ENCODE peak calls at places on chromosomes 12 and 14, in nine cellular contexts. One of them, this sample, is unnamed.

GRCh38 chr12:25186788-25187397 is 8.1 kb downstream of the DNAI7 start:
- DNase-seq in GM06990: no peak
- DNase-seq in stimulated activated CD4-positive, alpha-beta T cell treated with anti-CD3 and anti-CD28 coated beads, Interleukin-2, amount 100 ng/mL, for 24 hours: no peak
- DNase-seq in SK-N-SH: no peak
- DNase-seq in GM03348: no peak
- DNase-seq in fibroblast of mammary gland: no peak
- DNase-seq in activated T-cell treated with anti-CD3 and anti-CD28 coated beads, Interleukin-2, amount 50 U/mL, for 4 hours: no peak
- DNase-seq in HFF-Myc: no peak
- DNase-seq in heart right ventricle: no peak
- DNase-seq in this sample: no peak

GRCh38 chr14:52338282-52338681 is 24.2 kb downstream of the PTGER2 start:
- DNase-seq in GM03348: peak
- DNase-seq in HFF-Myc: no peak
- DNase-seq in fibroblast of mammary gland: peak
- DNase-seq in heart right ventricle: no peak
- DNase-seq in SK-N-SH: no peak
- DNase-seq in activated T-cell treated with anti-CD3 and anti-CD28 coated beads, Interleukin-2, amount 50 U/mL, for 4 hours: no peak
- DNase-seq in GM06990: no peak
- DNase-seq in stimulated activated CD4-positive, alpha-beta T cell treated with anti-CD3 and anti-CD28 coated beads, Interleukin-2, amount 100 ng/mL, for 24 hours: no peak
- DNase-seq in this sample: no peak

GRCh38 chr12:47705239-47705570 is 625 bp downstream of the RPAP3 start:
- DNase-seq in SK-N-SH: no peak
- DNase-seq in stimulated activated CD4-positive, alpha-beta T cell treated with anti-CD3 and anti-CD28 coated beads, Interleukin-2, amount 100 ng/mL, for 24 hours: no peak
- DNase-seq in heart right ventricle: no peak
- DNase-seq in HFF-Myc: no peak
- DNase-seq in fibroblast of mammary gland: no peak
- DNase-seq in activated T-cell treated with anti-CD3 and anti-CD28 coated beads, Interleukin-2, amount 50 U/mL, for 4 hours: no peak
- DNase-seq in GM06990: no peak
- DNase-seq in GM03348: no peak
- DNase-seq in this sample: no peak

GRCh38 chr14:91415794-91416743 is 1.6 kb downstream of the CCDC88C start:
- DNase-seq in SK-N-SH: no peak
- DNase-seq in GM03348: no peak
- DNase-seq in heart right ventricle: no peak
- DNase-seq in GM06990: peak
- DNase-seq in fibroblast of mammary gland: no peak
- DNase-seq in stimulated activated CD4-positive, alpha-beta T cell treated with anti-CD3 and anti-CD28 coated beads, Interleukin-2, amount 100 ng/mL, for 24 hours: peak
- DNase-seq in HFF-Myc: no peak
- DNase-seq in activated T-cell treated with anti-CD3 and anti-CD28 coated beads, Interleukin-2, amount 50 U/mL, for 4 hours: peak
- DNase-seq in this sample: no peak

GRCh38 chr12:114746297-114747074 is 62.5 kb upstream of the TBX3 start:
- DNase-seq in GM03348: no peak
- DNase-seq in HFF-Myc: no peak
- DNase-seq in SK-N-SH: no peak
- DNase-seq in GM06990: no peak
- DNase-seq in fibroblast of mammary gland: peak
- DNase-seq in stimulated activated CD4-positive, alpha-beta T cell treated with anti-CD3 and anti-CD28 coated beads, Interleukin-2, amount 100 ng/mL, for 24 hours: no peak
- DNase-seq in activated T-cell treated with anti-CD3 and anti-CD28 coated beads, Interleukin-2, amount 50 U/mL, for 4 hours: no peak
- DNase-seq in heart right ventricle: no peak
- DNase-seq in this sample: no peak

GRCh38 chr12:8996682-8997405 is 7.5 kb downstream of the KLRG1 start:
- DNase-seq in HFF-Myc: peak
- DNase-seq in SK-N-SH: no peak
- DNase-seq in GM03348: no peak
- DNase-seq in stimulated activated CD4-positive, alpha-beta T cell treated with anti-CD3 and anti-CD28 coated beads, Interleukin-2, amount 100 ng/mL, for 24 hours: peak
- DNase-seq in fibroblast of mammary gland: peak
- DNase-seq in heart right ventricle: no peak
- DNase-seq in GM06990: peak
- DNase-seq in activated T-cell treated with anti-CD3 and anti-CD28 coated beads, Interleukin-2, amount 50 U/mL, for 4 hours: peak
- DNase-seq in this sample: no peak

GRCh38 chr14:106843951-106844483 is 1317.6 kb downstream of the TMEM121 start:
- DNase-seq in activated T-cell treated with anti-CD3 and anti-CD28 coated beads, Interleukin-2, amount 50 U/mL, for 4 hours: no peak
- DNase-seq in SK-N-SH: peak
- DNase-seq in fibroblast of mammary gland: peak
- DNase-seq in HFF-Myc: no peak
- DNase-seq in stimulated activated CD4-positive, alpha-beta T cell treated with anti-CD3 and anti-CD28 coated beads, Interleukin-2, amount 100 ng/mL, for 24 hours: peak
- DNase-seq in GM06990: peak
- DNase-seq in heart right ventricle: no peak
- DNase-seq in GM03348: peak
- DNase-seq in this sample: no peak

GRCh38 chr14:96096639-96097610 is 57.8 kb downstream of the C14orf132 start:
- DNase-seq in SK-N-SH: no peak
- DNase-seq in GM06990: no peak
- DNase-seq in heart right ventricle: no peak
- DNase-seq in fibroblast of mammary gland: no peak
- DNase-seq in HFF-Myc: no peak
- DNase-seq in GM03348: no peak
- DNase-seq in stimulated activated CD4-positive, alpha-beta T cell treated with anti-CD3 and anti-CD28 coated beads, Interleukin-2, amount 100 ng/mL, for 24 hours: no peak
- DNase-seq in activated T-cell treated with anti-CD3 and anti-CD28 coated beads, Interleukin-2, amount 50 U/mL, for 4 hours: no peak
- DNase-seq in this sample: no peak

GRCh38 chr12:64665506-64665905 is 55.2 kb downstream of the RASSF3 start:
- DNase-seq in SK-N-SH: no peak
- DNase-seq in activated T-cell treated with anti-CD3 and anti-CD28 coated beads, Interleukin-2, amount 50 U/mL, for 4 hours: no peak
- DNase-seq in GM03348: no peak
- DNase-seq in HFF-Myc: no peak
- DNase-seq in stimulated activated CD4-positive, alpha-beta T cell treated with anti-CD3 and anti-CD28 coated beads, Interleukin-2, amount 100 ng/mL, for 24 hours: peak
- DNase-seq in fibroblast of mammary gland: peak
- DNase-seq in heart right ventricle: no peak
- DNase-seq in GM06990: no peak
- DNase-seq in this sample: no peak

GRCh38 chr14:84806627-84807026 is 723.3 kb upstream of the FLRT2 start:
- DNase-seq in HFF-Myc: no peak
- DNase-seq in fibroblast of mammary gland: no peak
- DNase-seq in GM03348: no peak
- DNase-seq in stimulated activated CD4-positive, alpha-beta T cell treated with anti-CD3 and anti-CD28 coated beads, Interleukin-2, amount 100 ng/mL, for 24 hours: no peak
- DNase-seq in SK-N-SH: no peak
- DNase-seq in GM06990: no peak
- DNase-seq in heart right ventricle: no peak
- DNase-seq in activated T-cell treated with anti-CD3 and anti-CD28 coated beads, Interleukin-2, amount 50 U/mL, for 4 hours: no peak
- DNase-seq in this sample: no peak

GRCh38 chr12:132109741-132110140 is 34.4 kb downstream of the DDX51 start:
- DNase-seq in HFF-Myc: no peak
- DNase-seq in heart right ventricle: no peak
- DNase-seq in SK-N-SH: no peak
- DNase-seq in stimulated activated CD4-positive, alpha-beta T cell treated with anti-CD3 and anti-CD28 coated beads, Interleukin-2, amount 100 ng/mL, for 24 hours: no peak
- DNase-seq in activated T-cell treated with anti-CD3 and anti-CD28 coated beads, Interleukin-2, amount 50 U/mL, for 4 hours: no peak
- DNase-seq in fibroblast of mammary gland: peak
- DNase-seq in GM03348: no peak
- DNase-seq in GM06990: no peak
- DNase-seq in this sample: no peak

GRCh38 chr12:113310489-113310888 is 24.4 kb downstream of the SLC8B1 start:
- DNase-seq in heart right ventricle: no peak
- DNase-seq in GM03348: no peak
- DNase-seq in GM06990: no peak
- DNase-seq in activated T-cell treated with anti-CD3 and anti-CD28 coated beads, Interleukin-2, amount 50 U/mL, for 4 hours: no peak
- DNase-seq in HFF-Myc: no peak
- DNase-seq in stimulated activated CD4-positive, alpha-beta T cell treated with anti-CD3 and anti-CD28 coated beads, Interleukin-2, amount 100 ng/mL, for 24 hours: no peak
- DNase-seq in fibroblast of mammary gland: peak
- DNase-seq in SK-N-SH: no peak
- DNase-seq in this sample: no peak

GRCh38 chr14:75559451-75560187 is 18.8 kb upstream of the FLVCR2 start:
- DNase-seq in stimulated activated CD4-positive, alpha-beta T cell treated with anti-CD3 and anti-CD28 coated beads, Interleukin-2, amount 100 ng/mL, for 24 hours: peak
- DNase-seq in activated T-cell treated with anti-CD3 and anti-CD28 coated beads, Interleukin-2, amount 50 U/mL, for 4 hours: peak
- DNase-seq in HFF-Myc: no peak
- DNase-seq in GM03348: peak
- DNase-seq in heart right ventricle: no peak
- DNase-seq in GM06990: no peak
- DNase-seq in fibroblast of mammary gland: peak
- DNase-seq in SK-N-SH: no peak
- DNase-seq in this sample: peak

GRCh38 chr14:54785778-54786160 is 116.9 kb downstream of the GCH1 start:
- DNase-seq in SK-N-SH: no peak
- DNase-seq in HFF-Myc: no peak
- DNase-seq in fibroblast of mammary gland: no peak
- DNase-seq in stimulated activated CD4-positive, alpha-beta T cell treated with anti-CD3 and anti-CD28 coated beads, Interleukin-2, amount 100 ng/mL, for 24 hours: no peak
- DNase-seq in GM06990: no peak
- DNase-seq in GM03348: no peak
- DNase-seq in heart right ventricle: no peak
- DNase-seq in activated T-cell treated with anti-CD3 and anti-CD28 coated beads, Interleukin-2, amount 50 U/mL, for 4 hours: no peak
- DNase-seq in this sample: no peak

GRCh38 chr12:42320796-42321195 is 5.1 kb downstream of the ZCRB1 start:
- DNase-seq in SK-N-SH: no peak
- DNase-seq in heart right ventricle: no peak
- DNase-seq in GM06990: no peak
- DNase-seq in activated T-cell treated with anti-CD3 and anti-CD28 coated beads, Interleukin-2, amount 50 U/mL, for 4 hours: no peak
- DNase-seq in GM03348: no peak
- DNase-seq in stimulated activated CD4-positive, alpha-beta T cell treated with anti-CD3 and anti-CD28 coated beads, Interleukin-2, amount 100 ng/mL, for 24 hours: no peak
- DNase-seq in HFF-Myc: no peak
- DNase-seq in fibroblast of mammary gland: no peak
- DNase-seq in this sample: no peak

GRCh38 chr12:86228656-86229055 is 27.5 kb downstream of the MGAT4C start:
- DNase-seq in fibroblast of mammary gland: no peak
- DNase-seq in heart right ventricle: no peak
- DNase-seq in GM06990: no peak
- DNase-seq in SK-N-SH: no peak
- DNase-seq in HFF-Myc: no peak
- DNase-seq in activated T-cell treated with anti-CD3 and anti-CD28 coated beads, Interleukin-2, amount 50 U/mL, for 4 hours: no peak
- DNase-seq in stimulated activated CD4-positive, alpha-beta T cell treated with anti-CD3 and anti-CD28 coated beads, Interleukin-2, amount 100 ng/mL, for 24 hours: no peak
- DNase-seq in GM03348: no peak
- DNase-seq in this sample: no peak

GRCh38 chr12:125773033-125773432 is 707.8 kb downstream of the AACS start:
- DNase-seq in GM03348: no peak
- DNase-seq in stimulated activated CD4-positive, alpha-beta T cell treated with anti-CD3 and anti-CD28 coated beads, Interleukin-2, amount 100 ng/mL, for 24 hours: no peak
- DNase-seq in HFF-Myc: no peak
- DNase-seq in GM06990: peak
- DNase-seq in activated T-cell treated with anti-CD3 and anti-CD28 coated beads, Interleukin-2, amount 50 U/mL, for 4 hours: no peak
- DNase-seq in SK-N-SH: peak
- DNase-seq in fibroblast of mammary gland: peak
- DNase-seq in heart right ventricle: no peak
- DNase-seq in this sample: no peak

GRCh38 chr12:101127521-101128219 is 82.4 kb downstream of the SLC5A8 start:
- DNase-seq in HFF-Myc: no peak
- DNase-seq in GM06990: no peak
- DNase-seq in stimulated activated CD4-positive, alpha-beta T cell treated with anti-CD3 and anti-CD28 coated beads, Interleukin-2, amount 100 ng/mL, for 24 hours: no peak
- DNase-seq in heart right ventricle: no peak
- DNase-seq in fibroblast of mammary gland: peak
- DNase-seq in activated T-cell treated with anti-CD3 and anti-CD28 coated beads, Interleukin-2, amount 50 U/mL, for 4 hours: no peak
- DNase-seq in SK-N-SH: no peak
- DNase-seq in GM03348: peak
- DNase-seq in this sample: no peak

GRCh38 chr14:35435177-35435576 is 30.6 kb upstream of the NFKBIA start:
- DNase-seq in activated T-cell treated with anti-CD3 and anti-CD28 coated beads, Interleukin-2, amount 50 U/mL, for 4 hours: no peak
- DNase-seq in heart right ventricle: no peak
- DNase-seq in GM03348: no peak
- DNase-seq in HFF-Myc: no peak
- DNase-seq in GM06990: no peak
- DNase-seq in stimulated activated CD4-positive, alpha-beta T cell treated with anti-CD3 and anti-CD28 coated beads, Interleukin-2, amount 100 ng/mL, for 24 hours: no peak
- DNase-seq in SK-N-SH: no peak
- DNase-seq in fibroblast of mammary gland: peak
- DNase-seq in this sample: no peak

GRCh38 chr14:90717916-90718315 is 98.3 kb downstream of the TTC7B start:
- DNase-seq in heart right ventricle: no peak
- DNase-seq in stimulated activated CD4-positive, alpha-beta T cell treated with anti-CD3 and anti-CD28 coated beads, Interleukin-2, amount 100 ng/mL, for 24 hours: no peak
- DNase-seq in activated T-cell treated with anti-CD3 and anti-CD28 coated beads, Interleukin-2, amount 50 U/mL, for 4 hours: no peak
- DNase-seq in fibroblast of mammary gland: peak
- DNase-seq in SK-N-SH: no peak
- DNase-seq in GM03348: peak
- DNase-seq in HFF-Myc: peak
- DNase-seq in GM06990: no peak
- DNase-seq in this sample: no peak

GRCh38 chr14:104546021-104546491 is 33.5 kb upstream of the C14orf180 start:
- DNase-seq in heart right ventricle: no peak
- DNase-seq in GM03348: no peak
- DNase-seq in SK-N-SH: peak
- DNase-seq in GM06990: no peak
- DNase-seq in activated T-cell treated with anti-CD3 and anti-CD28 coated beads, Interleukin-2, amount 50 U/mL, for 4 hours: no peak
- DNase-seq in HFF-Myc: no peak
- DNase-seq in stimulated activated CD4-positive, alpha-beta T cell treated with anti-CD3 and anti-CD28 coated beads, Interleukin-2, amount 100 ng/mL, for 24 hours: no peak
- DNase-seq in fibroblast of mammary gland: no peak
- DNase-seq in this sample: no peak

GRCh38 chr14:96442355-96442754 is 50.4 kb downstream of the AK7 start:
- DNase-seq in GM03348: no peak
- DNase-seq in heart right ventricle: no peak
- DNase-seq in HFF-Myc: no peak
- DNase-seq in fibroblast of mammary gland: peak
- DNase-seq in activated T-cell treated with anti-CD3 and anti-CD28 coated beads, Interleukin-2, amount 50 U/mL, for 4 hours: no peak
- DNase-seq in SK-N-SH: no peak
- DNase-seq in stimulated activated CD4-positive, alpha-beta T cell treated with anti-CD3 and anti-CD28 coated beads, Interleukin-2, amount 100 ng/mL, for 24 hours: no peak
- DNase-seq in GM06990: no peak
- DNase-seq in this sample: no peak

GRCh38 chr14:42629553-42629952 is 1022.9 kb downstream of the LRFN5 start:
- DNase-seq in GM06990: no peak
- DNase-seq in stimulated activated CD4-positive, alpha-beta T cell treated with anti-CD3 and anti-CD28 coated beads, Interleukin-2, amount 100 ng/mL, for 24 hours: no peak
- DNase-seq in GM03348: no peak
- DNase-seq in activated T-cell treated with anti-CD3 and anti-CD28 coated beads, Interleukin-2, amount 50 U/mL, for 4 hours: no peak
- DNase-seq in fibroblast of mammary gland: no peak
- DNase-seq in heart right ventricle: no peak
- DNase-seq in SK-N-SH: no peak
- DNase-seq in HFF-Myc: no peak
- DNase-seq in this sample: no peak

GRCh38 chr12:46459111-46459510 is 86.5 kb upstream of the SLC38A2 start:
- DNase-seq in stimulated activated CD4-positive, alpha-beta T cell treated with anti-CD3 and anti-CD28 coated beads, Interleukin-2, amount 100 ng/mL, for 24 hours: no peak
- DNase-seq in GM06990: no peak
- DNase-seq in SK-N-SH: no peak
- DNase-seq in heart right ventricle: no peak
- DNase-seq in fibroblast of mammary gland: peak
- DNase-seq in GM03348: peak
- DNase-seq in HFF-Myc: no peak
- DNase-seq in activated T-cell treated with anti-CD3 and anti-CD28 coated beads, Interleukin-2, amount 50 U/mL, for 4 hours: peak
- DNase-seq in this sample: no peak

GRCh38 chr12:98559666-98560065 is 33.8 kb upstream of the SLC25A3 start:
- DNase-seq in GM06990: no peak
- DNase-seq in activated T-cell treated with anti-CD3 and anti-CD28 coated beads, Interleukin-2, amount 50 U/mL, for 4 hours: no peak
- DNase-seq in heart right ventricle: no peak
- DNase-seq in fibroblast of mammary gland: no peak
- DNase-seq in HFF-Myc: no peak
- DNase-seq in stimulated activated CD4-positive, alpha-beta T cell treated with anti-CD3 and anti-CD28 coated beads, Interleukin-2, amount 100 ng/mL, for 24 hours: no peak
- DNase-seq in GM03348: no peak
- DNase-seq in SK-N-SH: no peak
- DNase-seq in this sample: no peak

GRCh38 chr14:102499401-102500189 is 10.0 kb downstream of the ANKRD9 start:
- DNase-seq in heart right ventricle: peak
- DNase-seq in SK-N-SH: no peak
- DNase-seq in activated T-cell treated with anti-CD3 and anti-CD28 coated beads, Interleukin-2, amount 50 U/mL, for 4 hours: no peak
- DNase-seq in stimulated activated CD4-positive, alpha-beta T cell treated with anti-CD3 and anti-CD28 coated beads, Interleukin-2, amount 100 ng/mL, for 24 hours: no peak
- DNase-seq in fibroblast of mammary gland: no peak
- DNase-seq in GM03348: no peak
- DNase-seq in HFF-Myc: no peak
- DNase-seq in GM06990: no peak
- DNase-seq in this sample: no peak

GRCh38 chr12:102107970-102108369 is 11.9 kb downstream of the NUP37 start:
- DNase-seq in GM03348: no peak
- DNase-seq in heart right ventricle: no peak
- DNase-seq in stimulated activated CD4-positive, alpha-beta T cell treated with anti-CD3 and anti-CD28 coated beads, Interleukin-2, amount 100 ng/mL, for 24 hours: no peak
- DNase-seq in SK-N-SH: no peak
- DNase-seq in GM06990: no peak
- DNase-seq in fibroblast of mammary gland: no peak
- DNase-seq in activated T-cell treated with anti-CD3 and anti-CD28 coated beads, Interleukin-2, amount 50 U/mL, for 4 hours: no peak
- DNase-seq in HFF-Myc: no peak
- DNase-seq in this sample: no peak

GRCh38 chr12:89999699-90000505 is 291.3 kb upstream of the ATP2B1 start:
- DNase-seq in heart right ventricle: no peak
- DNase-seq in GM06990: no peak
- DNase-seq in SK-N-SH: no peak
- DNase-seq in HFF-Myc: no peak
- DNase-seq in stimulated activated CD4-positive, alpha-beta T cell treated with anti-CD3 and anti-CD28 coated beads, Interleukin-2, amount 100 ng/mL, for 24 hours: no peak
- DNase-seq in GM03348: peak
- DNase-seq in fibroblast of mammary gland: peak
- DNase-seq in activated T-cell treated with anti-CD3 and anti-CD28 coated beads, Interleukin-2, amount 50 U/mL, for 4 hours: no peak
- DNase-seq in this sample: no peak

GRCh38 chr12:66638666-66639065 is 40.2 kb downstream of the GRIP1 start:
- DNase-seq in GM03348: no peak
- DNase-seq in activated T-cell treated with anti-CD3 and anti-CD28 coated beads, Interleukin-2, amount 50 U/mL, for 4 hours: no peak
- DNase-seq in fibroblast of mammary gland: no peak
- DNase-seq in GM06990: no peak
- DNase-seq in stimulated activated CD4-positive, alpha-beta T cell treated with anti-CD3 and anti-CD28 coated beads, Interleukin-2, amount 100 ng/mL, for 24 hours: no peak
- DNase-seq in HFF-Myc: no peak
- DNase-seq in SK-N-SH: no peak
- DNase-seq in heart right ventricle: no peak
- DNase-seq in this sample: no peak

GRCh38 chr12:39902823-39903222 is 203.1 kb downstream of the SLC2A13 start:
- DNase-seq in GM06990: no peak
- DNase-seq in GM03348: no peak
- DNase-seq in heart right ventricle: no peak
- DNase-seq in HFF-Myc: no peak
- DNase-seq in SK-N-SH: no peak
- DNase-seq in fibroblast of mammary gland: peak
- DNase-seq in stimulated activated CD4-positive, alpha-beta T cell treated with anti-CD3 and anti-CD28 coated beads, Interleukin-2, amount 100 ng/mL, for 24 hours: no peak
- DNase-seq in activated T-cell treated with anti-CD3 and anti-CD28 coated beads, Interleukin-2, amount 50 U/mL, for 4 hours: no peak
- DNase-seq in this sample: no peak

GRCh38 chr12:92596388-92596787 is 106.4 kb upstream of the PLEKHG7 start:
- DNase-seq in GM06990: no peak
- DNase-seq in heart right ventricle: no peak
- DNase-seq in SK-N-SH: no peak
- DNase-seq in activated T-cell treated with anti-CD3 and anti-CD28 coated beads, Interleukin-2, amount 50 U/mL, for 4 hours: no peak
- DNase-seq in HFF-Myc: no peak
- DNase-seq in GM03348: peak
- DNase-seq in stimulated activated CD4-positive, alpha-beta T cell treated with anti-CD3 and anti-CD28 coated beads, Interleukin-2, amount 100 ng/mL, for 24 hours: no peak
- DNase-seq in fibroblast of mammary gland: peak
- DNase-seq in this sample: no peak

This sample was measured in GOT3.